ENCODE peak calls at places on chromosome 13, in four cellular contexts. U, M, Y and O are unnamed samples.

GRCh38 chr13:51846756-51847155 is 1.8 kb upstream of the TMEM272 start:
- DNase-seq in M (no peak), U (no peak), Y (no peak), O (no peak)

GRCh38 chr13:27487776-27488175 is 37.4 kb upstream of the MTIF3 start:
- DNase-seq in M (peak), Y (no peak), U (no peak), O (no peak)

GRCh38 chr13:26707122-26708006 is 53.2 kb downstream of the GPR12 start:
- DNase-seq in Y (no peak), M (peak), U (peak), O (peak)

GRCh38 chr13:95535243-95535642 is 17.3 kb upstream of the CLDN10 start:
- DNase-seq in U (no peak), M (peak), Y (no peak), O (no peak)

GRCh38 chr13:72651196-72651595 is 76.2 kb downstream of the MZT1 start:
- DNase-seq in M (peak), U (peak), Y (no peak), O (no peak)

GRCh38 chr13:42354246-42355117 is 82.5 kb downstream of the AKAP11 start:
- DNase-seq in U (peak), Y (no peak), M (peak), O (no peak)

GRCh38 chr13:23986619-23987018 is 89.3 kb upstream of the C1QTNF9B start:
- DNase-seq in U (no peak), M (peak), Y (no peak), O (no peak)

GRCh38 chr13:41443969-41444368 is 13.4 kb upstream of the RGCC start:
- DNase-seq in M (no peak), U (no peak), Y (no peak), O (no peak)

GRCh38 chr13:32837307-32837972 is 178.8 kb upstream of the KL start:
- DNase-seq in U (peak), M (no peak), Y (no peak), O (no peak)

GRCh38 chr13:98313938-98314292 is 136.8 kb upstream of the RNF113B start:
- DNase-seq in M (no peak), U (no peak), Y (no peak), O (no peak)

GRCh38 chr13:111215081-111216047 is 100.3 kb downstream of the ARHGEF7 start:
- DNase-seq in U (peak), M (no peak), Y (no peak), O (no peak)

GRCh38 chr13:34512811-34513210 is 429.3 kb upstream of the NBEA start:
- DNase-seq in U (no peak), Y (no peak), M (no peak), O (no peak)

GRCh38 chr13:52845334-52845761 is 3.1 kb downstream of the PCDH8 start:
- DNase-seq in M (no peak), Y (no peak), U (peak), O (no peak)

GRCh38 chr13:109547942-109548860 is 238.2 kb downstream of the IRS2 start:
- DNase-seq in U (no peak), M (no peak), Y (no peak), O (no peak)

GRCh38 chr13:32125221-32125621 is 93.6 kb downstream of the FRY start:
- DNase-seq in M (peak), Y (no peak), U (no peak), O (no peak)

GRCh38 chr13:112972867-112973576 is 4.0 kb downstream of the MCF2L start:
- DNase-seq in U (peak), Y (no peak), M (no peak), O (no peak)

GRCh38 chr13:84802073-84802472 is 919.8 kb upstream of the SLITRK1 start:
- DNase-seq in Y (no peak), M (no peak), U (no peak), O (no peak)

GRCh38 chr13:95573226-95573625 is 20.7 kb downstream of the CLDN10 start:
- DNase-seq in Y (no peak), M (peak), U (no peak), O (no peak)

GRCh38 chr13:41554626-41555386 is 97.5 kb downstream of the RGCC start:
- DNase-seq in M (no peak), U (no peak), Y (no peak), O (no peak)

GRCh38 chr13:109361562-109361961 is 424.8 kb downstream of the IRS2 start:
- DNase-seq in M (no peak), U (no peak), Y (no peak), O (no peak)

GRCh38 chr13:110216006-110216402 is 91.0 kb downstream of the COL4A1 start:
- DNase-seq in M (no peak), U (no peak), Y (no peak), O (no peak)

GRCh38 chr13:47287291-47287751 is 390.5 kb upstream of the HTR2A start:
- DNase-seq in M (peak), U (no peak), Y (no peak), O (peak)

GRCh38 chr13:43391021-43391420 is 367.6 kb downstream of the DNAJC15 start:
- DNase-seq in U (no peak), M (no peak), Y (no peak), O (no peak)

GRCh38 chr13:41458939-41459753 is 1.8 kb downstream of the RGCC start:
- DNase-seq in M (peak), Y (no peak), U (no peak), O (no peak)

GRCh38 chr13:79765331-79765730 is 284.4 kb downstream of the NDFIP2 start:
- DNase-seq in U (no peak), M (no peak), Y (no peak), O (no peak)

GRCh38 chr13:19681517-19681916 is 48.1 kb downstream of the MPHOSPH8 start:
- DNase-seq in M (peak), U (no peak), Y (no peak), O (no peak)

GRCh38 chr13:51523082-51523518 is 61.2 kb upstream of the WDFY2 start:
- DNase-seq in Y (no peak), U (no peak), M (peak), O (no peak)